ENCODE peak calls at places on chromosomes 2 and 18, in five cellular contexts. S is activated naive CD4-positive, alpha-beta T cell; U is left colon; F is sciatic nerve; T is H9. H is an unnamed sample.

GRCh38 chr18:63320690-63321265 is 1.2 kb upstream of the BCL2 start:
- DNase-seq in S (peak), U (peak), F (peak), T (peak), H (peak)

GRCh38 chr2:200810252-200810650 is 1.5 kb upstream of the BZW1 start:
- DNase-seq in S (no peak), U (peak), F (no peak), T (no peak), H (peak)

GRCh38 chr18:68017385-68017784 is 500.9 kb upstream of the DSEL start:
- DNase-seq in S (no peak), U (no peak), F (no peak), T (no peak), H (no peak)

GRCh38 chr18:39841133-39842041 is 2113.6 kb upstream of the PIK3C3 start:
- DNase-seq in S (no peak), U (peak), F (peak), T (peak), H (peak)

GRCh38 chr2:113700186-113700841 is 56.1 kb downstream of the SLC35F5 start:
- DNase-seq in S (no peak), U (peak), F (no peak), T (peak), H (peak)

GRCh38 chr18:66640431-66640830 is 36.5 kb upstream of the CDH19 start:
- DNase-seq in S (no peak), U (peak), F (no peak), T (no peak), H (peak)

GRCh38 chr2:168009900-168010299 is 237.5 kb downstream of the STK39 start:
- DNase-seq in S (no peak), U (no peak), F (no peak), T (no peak), H (no peak)

GRCh38 chr2:236754234-236754924 is 184.8 kb downstream of the ACKR3 start:
- DNase-seq in S (no peak), U (no peak), F (no peak), T (no peak), H (no peak)

GRCh38 chr18:59696311-59697235 is 650 bp downstream of the CCBE1 start:
- DNase-seq in S (no peak), U (peak), F (no peak), T (peak), H (peak)

GRCh38 chr2:239038773-239039478 is 191.0 kb downstream of the TWIST2 start:
- DNase-seq in S (no peak), U (no peak), F (no peak), T (no peak), H (no peak)